ENCODE peak calls at places on chromosome 16, in eight cellular contexts. S is activated CD8-positive, alpha-beta T cell treated with anti-CD3 and anti-CD28 coated beads, Interleukin-2, amount 10 ng/mL, durations not matched to agents 7 days and 5 days; B is iPS-NIHi11; M is heart right ventricle; Q is fibroblast of the conjunctiva; H is stimulated activated naive B cell treated with anti-CD40 and anti-IgM and Interleukin-4, amounts not matched to agents 10 μg/mL and 1 μg/mL and 100 μg/mL, for 72 hours; R is effector CD4-positive, alpha-beta T cell; Y is occipital lobe. N is an unnamed sample.

GRCh38 chr16:83774066-83774465 is 33.7 kb upstream of the HSBP1 start:
- DNase-seq in S (no peak), B (no peak), M (no peak), Q (no peak), H (no peak), R (no peak), Y (no peak), N (no peak)

GRCh38 chr16:68264128-68265077 is at the start of gene SLC7A6:
- DNase-seq in S (peak), B (peak), M (peak), Q (no peak), H (peak), R (peak), Y (peak), N (no peak)

GRCh38 chr16:88943741-88944140 is 33.3 kb downstream of the CBFA2T3 start:
- DNase-seq in S (no peak), B (no peak), M (no peak), Q (no peak), H (no peak), R (no peak), Y (no peak), N (no peak)

GRCh38 chr16:49997721-49998251 is 27.2 kb upstream of the CNEP1R1 start:
- DNase-seq in S (no peak), B (no peak), M (no peak), Q (no peak), H (no peak), R (no peak), Y (no peak), N (no peak)

GRCh38 chr16:79217375-79218011 is 383.0 kb downstream of the MAF start:
- DNase-seq in S (peak), B (no peak), M (no peak), Q (no peak), H (no peak), R (no peak), Y (no peak), N (no peak)

GRCh38 chr16:67936876-67937605 is 391 bp upstream of the PSMB10 start:
- DNase-seq in S (peak), B (no peak), M (no peak), Q (no peak), H (peak), R (peak), Y (peak), N (peak)

GRCh38 chr16:10625595-10626357 is 45.4 kb upstream of the EMP2 start:
- DNase-seq in S (no peak), B (no peak), M (no peak), Q (no peak), H (no peak), R (no peak), Y (no peak), N (no peak)

GRCh38 chr16:49698931-49699715 is 156.8 kb downstream of the ZNF423 start:
- DNase-seq in S (no peak), B (no peak), M (peak), Q (peak), H (no peak), R (no peak), Y (no peak), N (no peak)

GRCh38 chr16:71555230-71555891 is 21.5 kb downstream of the TAT start:
- DNase-seq in S (no peak), B (no peak), M (no peak), Q (no peak), H (no peak), R (no peak), Y (no peak), N (no peak)

GRCh38 chr16:31213342-31213741 is 577 bp upstream of the TRIM72 start:
- DNase-seq in S (no peak), B (no peak), M (no peak), Q (no peak), H (no peak), R (no peak), Y (no peak), N (no peak)

GRCh38 chr16:15518412-15519351 is 84.3 kb downstream of the BMERB1 start:
- DNase-seq in S (no peak), B (no peak), M (peak), Q (no peak), H (no peak), R (no peak), Y (no peak), N (no peak)

GRCh38 chr16:4386452-4386813 is 14.8 kb downstream of the VASN start:
- DNase-seq in S (no peak), B (no peak), M (no peak), Q (no peak), H (no peak), R (no peak), Y (no peak), N (no peak)

GRCh38 chr16:14464192-14464591 is 165.9 kb downstream of the PARN start:
- DNase-seq in S (no peak), B (no peak), M (no peak), Q (no peak), H (no peak), R (no peak), Y (no peak), N (no peak)

GRCh38 chr16:86044241-86044671 is 145.3 kb downstream of the IRF8 start:
- DNase-seq in S (peak), B (peak), M (peak), Q (peak), H (no peak), R (no peak), Y (no peak), N (no peak)

GRCh38 chr16:87424260-87424659 is 32.1 kb downstream of the MAP1LC3B start:
- DNase-seq in S (no peak), B (no peak), M (no peak), Q (no peak), H (no peak), R (no peak), Y (no peak), N (no peak)

GRCh38 chr16:9787717-9788116 is 394.5 kb downstream of the GRIN2A start:
- DNase-seq in S (no peak), B (no peak), M (no peak), Q (no peak), H (no peak), R (no peak), Y (no peak), N (peak)

GRCh38 chr16:4071686-4072561 is 44.3 kb downstream of the ADCY9 start:
- DNase-seq in S (no peak), B (no peak), M (no peak), Q (no peak), H (no peak), R (no peak), Y (no peak), N (no peak)

GRCh38 chr16:72927199-72928088 is 120.5 kb downstream of the ZFHX3 start:
- DNase-seq in S (no peak), B (no peak), M (no peak), Q (no peak), H (no peak), R (no peak), Y (no peak), N (no peak)

GRCh38 chr16:29826342-29826695 is 6.1 kb downstream of the MVP start:
- DNase-seq in S (no peak), B (no peak), M (no peak), Q (no peak), H (no peak), R (no peak), Y (no peak), N (no peak)

GRCh38 chr16:54964239-54964638 is 33.6 kb downstream of the IRX5 start:
- DNase-seq in S (no peak), B (no peak), M (no peak), Q (no peak), H (no peak), R (no peak), Y (no peak), N (no peak)

GRCh38 chr16:83793179-83793578 is 14.6 kb upstream of the HSBP1 start:
- DNase-seq in S (no peak), B (peak), M (no peak), Q (no peak), H (no peak), R (no peak), Y (no peak), N (no peak)

GRCh38 chr16:3434373-3434772 is 8.9 kb downstream of the ZNF597 start:
- DNase-seq in S (no peak), B (no peak), M (no peak), Q (no peak), H (no peak), R (no peak), Y (no peak), N (no peak)

GRCh38 chr16:2458887-2459646 is 842 bp upstream of the TEDC2 start:
- DNase-seq in S (no peak), B (no peak), M (no peak), Q (no peak), H (no peak), R (no peak), Y (no peak), N (no peak)

GRCh38 chr16:86477642-86478041 is 32.7 kb upstream of the FOXF1 start:
- DNase-seq in S (no peak), B (no peak), M (no peak), Q (peak), H (no peak), R (no peak), Y (no peak), N (no peak)

GRCh38 chr16:54034684-54035083 is 251.9 kb downstream of the IRX3 start:
- DNase-seq in S (no peak), B (no peak), M (no peak), Q (no peak), H (no peak), R (no peak), Y (no peak), N (no peak)

GRCh38 chr16:57643166-57643813 is 14.9 kb downstream of the ADGRG1 start:
- DNase-seq in S (no peak), B (no peak), M (no peak), Q (no peak), H (no peak), R (no peak), Y (no peak), N (no peak)

GRCh38 chr16:14494396-14494795 is 135.7 kb downstream of the PARN start:
- DNase-seq in S (no peak), B (no peak), M (no peak), Q (no peak), H (no peak), R (no peak), Y (no peak), N (no peak)

GRCh38 chr16:56355786-56356275 is 69.5 kb downstream of the AMFR start:
- DNase-seq in S (no peak), B (no peak), M (no peak), Q (no peak), H (no peak), R (no peak), Y (no peak), N (no peak)

GRCh38 chr16:58652741-58653140 is 23.1 kb upstream of the CNOT1 start:
- DNase-seq in S (no peak), B (peak), M (no peak), Q (no peak), H (no peak), R (no peak), Y (no peak), N (no peak)

GRCh38 chr16:12403746-12404658 is 399.7 kb downstream of the CPPED1 start:
- DNase-seq in S (no peak), B (no peak), M (no peak), Q (no peak), H (no peak), R (no peak), Y (no peak), N (no peak)

GRCh38 chr16:59397638-59398037 is 663.5 kb upstream of the GOT2 start:
- DNase-seq in S (no peak), B (no peak), M (no peak), Q (no peak), H (no peak), R (no peak), Y (no peak), N (no peak)

GRCh38 chr16:5036228-5037156 is 2.8 kb upstream of the NAGPA start:
- DNase-seq in S (no peak), B (peak), M (no peak), Q (no peak), H (no peak), R (no peak), Y (peak), N (no peak)

GRCh38 chr16:24834459-24835335 is 11.1 kb upstream of the SLC5A11 start:
- DNase-seq in S (no peak), B (peak), M (no peak), Q (no peak), H (no peak), R (no peak), Y (no peak), N (no peak)

N was measured in GM12878.